ENCODE peak calls at places on chromosomes 1 and 21, in eight cellular contexts. One of them, this sample, is unnamed.
A peak's percentile ranks its signal among the peaks of the same experiment; 100 is the strongest.

GRCh38 chr1:100538935-100539835 is 1.2 kb downstream of the GPR88 start:
- DNase-seq in dorsolateral prefrontal cortex: no peak
- DNase-seq in nephron progenitor cell: peak; percentile 55
- DNase-seq in left ventricle myocardium inferior: peak; percentile 19
- DNase-seq in esophagus muscularis mucosa: no peak
- DNase-seq in H9: peak; percentile 66
- DNase-seq in OCI-LY7: no peak
- DNase-seq in colonic mucosa: no peak
- DNase-seq in this sample: peak; percentile 29

GRCh38 chr1:33575324-33575879 is 103.0 kb downstream of the ZSCAN20 start:
- DNase-seq in dorsolateral prefrontal cortex: no peak
- DNase-seq in nephron progenitor cell: no peak
- DNase-seq in left ventricle myocardium inferior: peak; percentile 25
- DNase-seq in esophagus muscularis mucosa: no peak
- DNase-seq in H9: no peak
- DNase-seq in OCI-LY7: no peak
- DNase-seq in colonic mucosa: no peak
- DNase-seq in this sample: no peak

GRCh38 chr1:12081648-12082396 is 18.7 kb downstream of the TNFRSF8 start:
- DNase-seq in dorsolateral prefrontal cortex: no peak
- DNase-seq in nephron progenitor cell: no peak
- DNase-seq in left ventricle myocardium inferior: no peak
- DNase-seq in esophagus muscularis mucosa: no peak
- DNase-seq in H9: no peak
- DNase-seq in OCI-LY7: peak; percentile 40
- DNase-seq in colonic mucosa: no peak
- DNase-seq in this sample: no peak

GRCh38 chr1:198416276-198416675 is 124.2 kb downstream of the ATP6V1G3 start:
- DNase-seq in dorsolateral prefrontal cortex: no peak
- DNase-seq in nephron progenitor cell: no peak
- DNase-seq in left ventricle myocardium inferior: no peak
- DNase-seq in esophagus muscularis mucosa: no peak
- DNase-seq in H9: no peak
- DNase-seq in OCI-LY7: no peak
- DNase-seq in colonic mucosa: no peak
- DNase-seq in this sample: no peak

GRCh38 chr1:54950361-54951163 is 29.9 kb upstream of the TMEM61 start:
- DNase-seq in dorsolateral prefrontal cortex: peak; percentile 40
- DNase-seq in nephron progenitor cell: peak; percentile 81
- DNase-seq in left ventricle myocardium inferior: peak; percentile 54
- DNase-seq in esophagus muscularis mucosa: peak; percentile 94
- DNase-seq in H9: peak; percentile 83
- DNase-seq in OCI-LY7: peak; percentile 36
- DNase-seq in colonic mucosa: peak; percentile 87
- DNase-seq in this sample: peak; percentile 93

GRCh38 chr21:34201441-34201838 is 128.1 kb downstream of the MRPS6 start:
- DNase-seq in dorsolateral prefrontal cortex: no peak
- DNase-seq in nephron progenitor cell: no peak
- DNase-seq in left ventricle myocardium inferior: no peak
- DNase-seq in esophagus muscularis mucosa: no peak
- DNase-seq in H9: no peak
- DNase-seq in OCI-LY7: no peak
- DNase-seq in colonic mucosa: no peak
- DNase-seq in this sample: no peak

GRCh38 chr21:45456014-45456835 is 51.3 kb downstream of the COL18A1 start:
- DNase-seq in dorsolateral prefrontal cortex: no peak
- DNase-seq in nephron progenitor cell: no peak
- DNase-seq in left ventricle myocardium inferior: peak; percentile 36
- DNase-seq in esophagus muscularis mucosa: no peak
- DNase-seq in H9: no peak
- DNase-seq in OCI-LY7: no peak
- DNase-seq in colonic mucosa: no peak
- DNase-seq in this sample: no peak

GRCh38 chr1:42886800-42887199 is 40.4 kb downstream of the ZNF691 start:
- DNase-seq in dorsolateral prefrontal cortex: no peak
- DNase-seq in nephron progenitor cell: no peak
- DNase-seq in left ventricle myocardium inferior: no peak
- DNase-seq in esophagus muscularis mucosa: no peak
- DNase-seq in H9: no peak
- DNase-seq in OCI-LY7: no peak
- DNase-seq in colonic mucosa: no peak
- DNase-seq in this sample: no peak

GRCh38 chr1:30345525-30346145 is 377.8 kb downstream of the MATN1 start:
- DNase-seq in dorsolateral prefrontal cortex: no peak
- DNase-seq in nephron progenitor cell: no peak
- DNase-seq in left ventricle myocardium inferior: no peak
- DNase-seq in esophagus muscularis mucosa: no peak
- DNase-seq in H9: no peak
- DNase-seq in OCI-LY7: no peak
- DNase-seq in colonic mucosa: no peak
- DNase-seq in this sample: no peak

GRCh38 chr1:234970731-234971476 is 157.7 kb downstream of the TOMM20 start:
- DNase-seq in dorsolateral prefrontal cortex: peak; percentile 51
- DNase-seq in nephron progenitor cell: peak; percentile 74
- DNase-seq in left ventricle myocardium inferior: peak; percentile 78
- DNase-seq in esophagus muscularis mucosa: no peak
- DNase-seq in H9: peak; percentile 70
- DNase-seq in OCI-LY7: no peak
- DNase-seq in colonic mucosa: peak; percentile 70
- DNase-seq in this sample: peak; percentile 77

GRCh38 chr1:224650329-224650728 is 34.2 kb downstream of the CNIH3 start:
- DNase-seq in dorsolateral prefrontal cortex: no peak
- DNase-seq in nephron progenitor cell: no peak
- DNase-seq in left ventricle myocardium inferior: no peak
- DNase-seq in esophagus muscularis mucosa: no peak
- DNase-seq in H9: no peak
- DNase-seq in OCI-LY7: no peak
- DNase-seq in colonic mucosa: no peak
- DNase-seq in this sample: no peak
- TF ChIP-seq CTCF in dorsolateral prefrontal cortex: no peak
- TF ChIP-seq CTCF in nephron progenitor cell: no peak
- TF ChIP-seq CTCF in left ventricle myocardium inferior: no peak
- TF ChIP-seq CTCF in esophagus muscularis mucosa: no peak
- TF ChIP-seq CTCF in H9: no peak
- TF ChIP-seq CTCF in OCI-LY7: no peak
- TF ChIP-seq CTCF in colonic mucosa: no peak
- TF ChIP-seq CTCF in this sample: no peak

GRCh38 chr1:210477328-210477924 is 148.7 kb downstream of the HHAT start:
- DNase-seq in dorsolateral prefrontal cortex: no peak
- DNase-seq in nephron progenitor cell: no peak
- DNase-seq in left ventricle myocardium inferior: no peak
- DNase-seq in esophagus muscularis mucosa: no peak
- DNase-seq in H9: no peak
- DNase-seq in OCI-LY7: no peak
- DNase-seq in colonic mucosa: no peak
- DNase-seq in this sample: no peak
- TF ChIP-seq CTCF in dorsolateral prefrontal cortex: no peak
- TF ChIP-seq CTCF in nephron progenitor cell: no peak
- TF ChIP-seq CTCF in left ventricle myocardium inferior: peak; percentile 23
- TF ChIP-seq CTCF in esophagus muscularis mucosa: no peak
- TF ChIP-seq CTCF in H9: peak; percentile 16
- TF ChIP-seq CTCF in OCI-LY7: peak; percentile 18
- TF ChIP-seq CTCF in colonic mucosa: no peak
- TF ChIP-seq CTCF in this sample: no peak

DNA sequence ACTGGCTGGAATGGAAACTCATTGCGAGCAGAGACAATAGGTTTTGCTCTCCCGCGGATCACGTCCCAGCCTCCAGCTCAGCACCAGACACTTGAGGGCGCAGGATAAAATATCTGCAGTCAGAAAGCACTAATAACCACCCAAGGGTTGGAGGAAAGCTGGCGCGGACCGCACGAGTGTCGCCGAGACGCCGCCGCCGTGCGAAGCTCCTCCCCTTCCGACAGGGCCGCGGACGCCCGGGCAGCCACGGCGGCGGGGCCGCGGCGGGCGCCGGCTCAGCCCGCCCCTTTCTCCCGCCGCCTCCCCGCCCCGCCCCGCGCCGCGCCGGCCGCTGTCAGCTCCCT is at the start of gene CMPK1:
- DNase-seq in dorsolateral prefrontal cortex: peak; percentile 65
- DNase-seq in nephron progenitor cell: peak; percentile 87
- DNase-seq in left ventricle myocardium inferior: peak; percentile 85
- DNase-seq in esophagus muscularis mucosa: peak; percentile 93
- DNase-seq in H9: peak; percentile 75
- DNase-seq in OCI-LY7: peak; percentile 89
- DNase-seq in colonic mucosa: peak; percentile 87
- DNase-seq in this sample: peak; percentile 81
- TF ChIP-seq CTCF in dorsolateral prefrontal cortex: no peak
- TF ChIP-seq CTCF in nephron progenitor cell: no peak
- TF ChIP-seq CTCF in left ventricle myocardium inferior: peak; percentile 26
- TF ChIP-seq CTCF in esophagus muscularis mucosa: peak; percentile 12
- TF ChIP-seq CTCF in H9: no peak
- TF ChIP-seq CTCF in OCI-LY7: peak; percentile 53
- TF ChIP-seq CTCF in colonic mucosa: no peak
- TF ChIP-seq CTCF in this sample: no peak

DNA sequence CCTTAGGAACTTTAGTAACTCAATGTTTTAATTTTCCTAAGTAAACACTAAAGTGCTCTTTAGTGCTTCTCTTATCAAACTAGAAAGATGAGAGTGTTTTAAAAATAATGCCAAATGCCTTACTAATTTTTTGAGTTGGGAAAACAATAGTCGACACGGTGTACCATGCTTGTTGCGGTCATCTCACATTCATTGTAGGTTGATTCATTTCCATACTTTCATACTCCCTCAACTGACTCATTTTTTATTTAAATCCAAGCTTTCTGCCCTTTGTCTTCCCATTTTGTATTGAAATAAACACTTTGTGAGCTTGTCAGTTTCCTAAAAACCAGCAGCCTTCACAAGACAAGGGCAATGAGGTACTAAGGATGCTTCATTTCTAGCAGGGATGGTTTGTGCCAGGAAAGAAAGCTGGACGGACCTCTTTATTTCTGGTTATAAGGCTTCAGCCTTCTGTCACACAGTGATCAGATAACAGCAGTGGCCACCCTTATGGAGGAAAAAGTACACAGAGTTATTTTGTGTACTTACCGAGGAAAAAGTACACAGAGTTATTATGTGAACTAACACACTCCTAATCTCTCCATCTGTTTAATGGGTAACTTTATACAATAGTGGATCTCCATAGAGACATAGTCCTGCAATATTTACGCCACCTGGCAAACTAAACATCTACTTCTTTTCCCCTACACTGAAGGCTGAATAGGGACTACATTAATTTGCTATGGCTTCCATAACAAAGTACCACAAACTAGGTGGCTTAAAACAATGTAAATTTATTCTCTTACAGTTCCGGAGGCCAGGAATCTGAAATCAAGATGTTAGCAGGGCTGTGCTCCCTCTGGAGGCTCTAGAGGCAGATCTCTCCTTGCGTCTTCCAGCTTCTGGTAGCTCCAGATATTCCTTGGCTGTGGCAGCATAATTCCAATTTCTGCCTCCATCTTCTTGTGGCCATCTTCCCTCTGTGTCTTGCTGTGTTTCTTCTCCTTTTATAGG is 13.0 kb upstream of the CCDC190 start:
- DNase-seq in dorsolateral prefrontal cortex: no peak
- DNase-seq in nephron progenitor cell: no peak
- DNase-seq in left ventricle myocardium inferior: no peak
- DNase-seq in esophagus muscularis mucosa: no peak
- DNase-seq in H9: no peak
- DNase-seq in OCI-LY7: no peak
- DNase-seq in colonic mucosa: no peak
- DNase-seq in this sample: no peak
- TF ChIP-seq CTCF in dorsolateral prefrontal cortex: no peak
- TF ChIP-seq CTCF in nephron progenitor cell: no peak
- TF ChIP-seq CTCF in left ventricle myocardium inferior: no peak
- TF ChIP-seq CTCF in esophagus muscularis mucosa: no peak
- TF ChIP-seq CTCF in H9: no peak
- TF ChIP-seq CTCF in OCI-LY7: no peak
- TF ChIP-seq CTCF in colonic mucosa: no peak
- TF ChIP-seq CTCF in this sample: no peak

GRCh38 chr21:32768530-32768929 is 3.0 kb downstream of the PAXBP1 start:
- DNase-seq in dorsolateral prefrontal cortex: no peak
- DNase-seq in nephron progenitor cell: no peak
- DNase-seq in left ventricle myocardium inferior: no peak
- DNase-seq in esophagus muscularis mucosa: no peak
- DNase-seq in H9: no peak
- DNase-seq in OCI-LY7: no peak
- DNase-seq in colonic mucosa: no peak
- DNase-seq in this sample: no peak

GRCh38 chr21:32771134-32771523 is 426 bp downstream of the PAXBP1 start:
- DNase-seq in dorsolateral prefrontal cortex: no peak
- DNase-seq in nephron progenitor cell: peak; percentile 57
- DNase-seq in left ventricle myocardium inferior: peak; percentile 56
- DNase-seq in esophagus muscularis mucosa: no peak
- DNase-seq in H9: peak; percentile 57
- DNase-seq in OCI-LY7: peak; percentile 83
- DNase-seq in colonic mucosa: peak; percentile 42
- DNase-seq in this sample: peak; percentile 70

GRCh38 chr21:32772281-32773047 is 909 bp upstream of the PAXBP1 start:
- DNase-seq in dorsolateral prefrontal cortex: no peak
- DNase-seq in nephron progenitor cell: no peak
- DNase-seq in left ventricle myocardium inferior: no peak
- DNase-seq in esophagus muscularis mucosa: no peak
- DNase-seq in H9: no peak
- DNase-seq in OCI-LY7: peak; percentile 37
- DNase-seq in colonic mucosa: peak; percentile 59
- DNase-seq in this sample: peak; percentile 63

DNA sequence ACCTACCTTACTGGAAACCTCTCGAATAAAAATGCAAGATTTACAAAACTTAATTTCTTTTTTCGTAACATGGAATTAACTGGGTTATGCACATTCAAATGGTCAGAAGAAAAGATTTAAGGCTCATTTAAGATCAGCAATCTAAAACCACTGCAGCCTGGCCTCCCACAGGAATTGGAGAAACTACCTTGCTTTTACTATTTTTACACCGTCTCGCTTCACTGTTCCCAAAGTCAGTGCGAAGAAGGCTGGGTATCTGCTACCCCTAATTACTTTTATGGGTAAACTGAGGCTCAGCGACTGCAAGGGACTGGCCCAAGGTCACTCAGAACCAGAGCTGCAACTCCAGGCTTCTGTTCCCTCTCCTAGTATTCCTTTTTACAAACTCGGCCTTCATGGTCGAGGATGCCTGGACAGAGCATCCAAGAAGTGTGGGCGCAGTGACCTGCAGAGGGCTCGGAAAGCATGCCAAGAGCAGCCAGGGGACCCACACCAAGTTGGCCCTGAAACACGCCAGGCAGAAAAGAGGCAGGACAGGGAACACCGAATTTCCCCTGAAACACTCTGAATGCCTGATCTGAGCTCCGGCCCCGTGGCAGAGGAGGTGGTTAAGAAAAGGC is 931 bp downstream of the PAXBP1 start:
- DNase-seq in dorsolateral prefrontal cortex: no peak
- DNase-seq in nephron progenitor cell: no peak
- DNase-seq in left ventricle myocardium inferior: peak; percentile 18
- DNase-seq in esophagus muscularis mucosa: no peak
- DNase-seq in H9: no peak
- DNase-seq in OCI-LY7: peak; percentile 24
- DNase-seq in colonic mucosa: no peak
- DNase-seq in this sample: no peak
- TF ChIP-seq CTCF in dorsolateral prefrontal cortex: no peak
- TF ChIP-seq CTCF in nephron progenitor cell: no peak
- TF ChIP-seq CTCF in left ventricle myocardium inferior: no peak
- TF ChIP-seq CTCF in esophagus muscularis mucosa: no peak
- TF ChIP-seq CTCF in H9: no peak
- TF ChIP-seq CTCF in OCI-LY7: no peak
- TF ChIP-seq CTCF in colonic mucosa: no peak
- TF ChIP-seq CTCF in this sample: no peak